ENCODE peak calls at places on chromosomes 1 and 21, in nine cellular contexts. P, N, U, Y, D, K, I, F and C are unnamed samples.

GRCh38 chr1:5738911-5739462 is 253.2 kb downstream of the NPHP4 start:
- DNase-seq in P (no peak), N (no peak), U (no peak), Y (peak), D (no peak), K (no peak), I (no peak), F (no peak), C (no peak)

GRCh38 chr1:88888755-88889154 is 2.6 kb downstream of the GTF2B start:
- DNase-seq in P (no peak), N (no peak), U (no peak), Y (no peak), D (no peak), K (no peak), I (no peak), F (no peak), C (peak)

GRCh38 chr1:119139393-119139792 is 1.1 kb downstream of the WARS2 start:
- DNase-seq in P (no peak), N (no peak), U (no peak), Y (no peak), D (no peak), K (no peak), I (no peak), F (no peak), C (no peak)

GRCh38 chr21:24123785-24124184 is 1483.5 kb downstream of the MRPL39 start:
- DNase-seq in P (no peak), N (no peak), U (no peak), Y (no peak), D (no peak), K (no peak), I (no peak), F (no peak), C (no peak)

GRCh38 chr1:238199325-238199724 is 308.6 kb upstream of the ZP4 start:
- DNase-seq in P (no peak), N (no peak), U (no peak), Y (no peak), D (no peak), K (no peak), I (no peak), F (no peak), C (no peak)

GRCh38 chr1:79682478-79682877 is 675.9 kb upstream of the ADGRL4 start:
- DNase-seq in P (no peak), N (no peak), U (no peak), Y (no peak), D (no peak), K (no peak), I (no peak), F (no peak), C (no peak)

GRCh38 chr1:6007318-6008083 is 15.3 kb upstream of the NPHP4 start:
- DNase-seq in P (peak), N (no peak), U (no peak), Y (no peak), D (no peak), K (no peak), I (peak), F (no peak), C (no peak)

GRCh38 chr1:186819140-186819539 is 9.6 kb upstream of the PLA2G4A start:
- DNase-seq in P (no peak), N (peak), U (no peak), Y (no peak), D (peak), K (no peak), I (no peak), F (no peak), C (no peak)

GRCh38 chr1:163072658-163073057 is 3.5 kb downstream of the RGS4 start:
- DNase-seq in P (no peak), N (peak), U (no peak), Y (no peak), D (peak), K (no peak), I (no peak), F (no peak), C (no peak)

GRCh38 chr21:45607922-45608295 is 35.6 kb upstream of the PCBP3 start:
- DNase-seq in P (no peak), N (no peak), U (no peak), Y (no peak), D (no peak), K (no peak), I (peak), F (no peak), C (no peak)

GRCh38 chr1:36710008-36710407 is 227.3 kb upstream of the CSF3R start:
- DNase-seq in P (no peak), N (no peak), U (no peak), Y (no peak), D (no peak), K (no peak), I (no peak), F (no peak), C (no peak)

GRCh38 chr21:31865429-31865970 is 7.3 kb upstream of the HUNK start:
- DNase-seq in P (no peak), N (no peak), U (no peak), Y (no peak), D (no peak), K (no peak), I (no peak), F (no peak), C (no peak)

GRCh38 chr21:25836396-25836795 is 101.6 kb downstream of the GABPA start:
- DNase-seq in P (no peak), N (peak), U (no peak), Y (no peak), D (peak), K (no peak), I (no peak), F (no peak), C (no peak)

GRCh38 chr1:93692451-93692861 is 10.8 kb upstream of the BCAR3 start:
- DNase-seq in P (no peak), N (peak), U (no peak), Y (no peak), D (peak), K (no peak), I (no peak), F (no peak), C (no peak)
- H3K4me3 ChIP-seq in P (no peak), N (no peak), U (no peak), Y (no peak), D (no peak), K (no peak), I (no peak), F (no peak), C (no peak)

DNA sequence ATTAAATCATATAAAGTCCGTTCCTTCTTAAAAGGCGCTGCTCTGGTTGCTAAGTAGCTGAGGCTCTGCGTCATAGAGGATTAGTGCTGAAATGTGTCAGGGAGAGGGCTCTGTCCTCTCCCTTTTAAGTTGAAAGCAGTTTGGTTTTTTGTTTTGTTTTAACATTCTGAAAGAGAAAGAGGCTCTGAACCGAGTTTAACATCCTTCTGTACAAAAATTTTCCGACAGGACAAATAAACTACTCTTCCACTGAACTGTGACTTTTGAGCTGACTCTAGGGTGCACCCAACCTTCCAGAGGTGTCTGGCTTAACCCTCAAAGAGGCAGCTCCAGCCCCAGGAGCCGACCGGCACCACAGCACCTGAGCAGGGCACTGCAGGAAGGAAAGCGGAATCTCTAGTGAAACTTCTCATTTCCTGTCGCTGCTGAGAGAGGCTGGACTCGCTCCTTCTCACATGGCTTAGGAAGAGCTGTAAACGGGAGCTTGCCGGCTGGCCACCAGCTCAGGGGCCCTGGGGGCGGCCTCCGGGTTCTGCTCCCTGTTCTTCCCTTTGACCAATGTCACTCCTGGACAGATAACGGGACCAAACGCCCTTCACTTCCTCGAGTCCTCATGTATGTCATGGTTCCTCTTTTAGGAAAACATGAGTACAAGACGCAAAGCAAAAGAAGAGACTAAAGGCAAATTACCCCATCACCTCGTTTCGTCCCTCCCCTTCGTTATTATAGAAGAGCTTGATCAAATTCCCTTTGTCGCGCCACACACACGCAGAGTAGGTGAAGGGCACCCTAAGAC is 1.2 kb downstream of the VAV3 start:
- DNase-seq in P (peak), N (peak), U (no peak), Y (no peak), D (peak), K (no peak), I (peak), F (peak), C (peak)
- H3K4me3 ChIP-seq in P (peak), N (peak), U (peak), Y (peak), D (peak), K (peak), I (peak), F (peak), C (peak)

GRCh38 chr1:192766009-192766625 is 42.7 kb upstream of the RGS2 start:
- DNase-seq in P (no peak), N (peak), U (no peak), Y (no peak), D (peak), K (no peak), I (no peak), F (no peak), C (no peak)

GRCh38 chr1:192771341-192771740 is 37.5 kb upstream of the RGS2 start:
- DNase-seq in P (no peak), N (no peak), U (no peak), Y (no peak), D (no peak), K (no peak), I (no peak), F (no peak), C (no peak)

GRCh38 chr1:192767798-192768197 is 41.0 kb upstream of the RGS2 start:
- DNase-seq in P (no peak), N (no peak), U (no peak), Y (no peak), D (no peak), K (no peak), I (no peak), F (peak), C (no peak)

GRCh38 chr1:192766876-192767275 is 42.0 kb upstream of the RGS2 start:
- DNase-seq in P (no peak), N (no peak), U (no peak), Y (no peak), D (no peak), K (no peak), I (no peak), F (no peak), C (no peak)

DNA sequence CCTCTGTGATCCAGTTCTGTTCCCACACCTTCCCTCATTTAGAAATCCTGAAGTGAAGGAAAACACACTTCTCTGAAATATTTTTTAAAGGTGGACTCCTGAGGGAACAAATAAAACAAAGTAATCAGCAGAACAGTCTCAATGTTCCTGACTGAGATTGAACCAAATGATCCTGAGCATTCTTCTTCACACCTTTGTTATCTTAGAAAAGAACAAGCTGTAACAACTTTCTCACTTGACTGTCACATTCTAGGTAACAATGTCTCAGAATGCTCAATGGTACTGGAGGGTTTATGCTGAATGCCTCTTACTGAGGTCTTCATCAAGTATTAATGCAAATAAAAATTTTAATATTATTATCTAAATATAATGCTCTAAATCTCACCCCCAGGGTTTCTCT is 40.4 kb upstream of the RGS2 start:
- DNase-seq in P (no peak), N (no peak), U (no peak), Y (no peak), D (no peak), K (no peak), I (no peak), F (no peak), C (no peak)
- H3K4me3 ChIP-seq in P (no peak), N (no peak), U (no peak), Y (no peak), D (no peak), K (no peak), I (no peak), F (no peak), C (no peak)

GRCh38 chr1:240199758-240200655 is 108.3 kb downstream of the FMN2 start:
- DNase-seq in P (no peak), N (no peak), U (no peak), Y (no peak), D (no peak), K (no peak), I (no peak), F (no peak), C (no peak)
- H3K4me3 ChIP-seq in P (no peak), N (no peak), U (no peak), Y (no peak), D (no peak), K (no peak), I (no peak), F (no peak), C (no peak)

GRCh38 chr1:155218854-155219591 is 10.5 kb downstream of the MTX1 start:
- DNase-seq in P (no peak), N (peak), U (no peak), Y (no peak), D (peak), K (no peak), I (no peak), F (peak), C (peak)
- H3K4me3 ChIP-seq in P (peak), N (no peak), U (no peak), Y (peak), D (no peak), K (peak), I (peak), F (no peak), C (no peak)